ENCODE peak calls at places on chromosomes 1 and 21, in seven cellular contexts. One of them, this sample, is unnamed.

GRCh38 chr1:115839706-115840095 is 1.2 kb downstream of the NHLH2 start:
- DNase-seq in HCT116: no peak
- DNase-seq in endothelial cell of umbilical vein: no peak
- DNase-seq in A549: no peak
- DNase-seq in H1: no peak
- DNase-seq in SK-N-SH: no peak
- DNase-seq in WTC11: no peak
- DNase-seq in this sample: no peak

GRCh38 chr1:46062651-46063319 is 69.6 kb downstream of the PIK3R3 start:
- DNase-seq in HCT116: no peak
- DNase-seq in endothelial cell of umbilical vein: no peak
- DNase-seq in A549: no peak
- DNase-seq in H1: no peak
- DNase-seq in SK-N-SH: no peak
- DNase-seq in WTC11: no peak
- DNase-seq in this sample: peak

GRCh38 chr1:230806552-230806951 is 59.4 kb downstream of the CAPN9 start:
- DNase-seq in HCT116: no peak
- DNase-seq in endothelial cell of umbilical vein: no peak
- DNase-seq in A549: no peak
- DNase-seq in H1: no peak
- DNase-seq in SK-N-SH: no peak
- DNase-seq in WTC11: no peak
- DNase-seq in this sample: no peak

GRCh38 chr1:12059722-12060464 is 3.2 kb upstream of the TNFRSF8 start:
- DNase-seq in HCT116: no peak
- DNase-seq in endothelial cell of umbilical vein: no peak
- DNase-seq in A549: no peak
- DNase-seq in H1: no peak
- DNase-seq in SK-N-SH: no peak
- DNase-seq in WTC11: no peak
- DNase-seq in this sample: no peak

GRCh38 chr21:17389311-17389710 is 123.5 kb upstream of the CXADR start:
- DNase-seq in HCT116: no peak
- DNase-seq in endothelial cell of umbilical vein: no peak
- DNase-seq in A549: no peak
- DNase-seq in H1: no peak
- DNase-seq in SK-N-SH: no peak
- DNase-seq in WTC11: no peak
- DNase-seq in this sample: no peak

GRCh38 chr1:161440312-161440894 is 64.9 kb upstream of the FCGR2A start:
- DNase-seq in HCT116: no peak
- DNase-seq in endothelial cell of umbilical vein: peak
- DNase-seq in A549: peak
- DNase-seq in H1: peak
- DNase-seq in SK-N-SH: peak
- DNase-seq in WTC11: peak
- DNase-seq in this sample: peak

GRCh38 chr1:230068952-230069684 is 2.1 kb downstream of the GALNT2 start:
- DNase-seq in HCT116: no peak
- DNase-seq in endothelial cell of umbilical vein: no peak
- DNase-seq in A549: no peak
- DNase-seq in H1: no peak
- DNase-seq in SK-N-SH: peak
- DNase-seq in WTC11: no peak
- DNase-seq in this sample: peak

GRCh38 chr1:61227857-61228557 is 145.6 kb downstream of the NFIA start:
- DNase-seq in HCT116: no peak
- DNase-seq in endothelial cell of umbilical vein: no peak
- DNase-seq in A549: no peak
- DNase-seq in H1: no peak
- DNase-seq in SK-N-SH: peak
- DNase-seq in WTC11: no peak
- DNase-seq in this sample: no peak

GRCh38 chr1:160022330-160023310 is 9.2 kb downstream of the PIGM start:
- DNase-seq in HCT116: no peak
- DNase-seq in endothelial cell of umbilical vein: no peak
- DNase-seq in A549: no peak
- DNase-seq in H1: no peak
- DNase-seq in SK-N-SH: no peak
- DNase-seq in WTC11: no peak
- DNase-seq in this sample: no peak

GRCh38 chr1:48552420-48552819 is 80.4 kb upstream of the SPATA6 start:
- DNase-seq in HCT116: peak
- DNase-seq in endothelial cell of umbilical vein: no peak
- DNase-seq in A549: no peak
- DNase-seq in H1: no peak
- DNase-seq in SK-N-SH: no peak
- DNase-seq in WTC11: peak
- DNase-seq in this sample: peak

GRCh38 chr1:18312961-18313360 is 167.8 kb upstream of the KLHDC7A start:
- DNase-seq in HCT116: no peak
- DNase-seq in endothelial cell of umbilical vein: no peak
- DNase-seq in A549: no peak
- DNase-seq in H1: no peak
- DNase-seq in SK-N-SH: no peak
- DNase-seq in WTC11: no peak
- DNase-seq in this sample: no peak

GRCh38 chr1:205247130-205247921 is 19.6 kb downstream of the TMCC2 start:
- DNase-seq in HCT116: no peak
- DNase-seq in endothelial cell of umbilical vein: no peak
- DNase-seq in A549: no peak
- DNase-seq in H1: no peak
- DNase-seq in SK-N-SH: no peak
- DNase-seq in WTC11: no peak
- DNase-seq in this sample: peak

GRCh38 chr1:94713472-94714141 is 106.5 kb upstream of the SLC44A3 start:
- DNase-seq in HCT116: peak
- DNase-seq in endothelial cell of umbilical vein: no peak
- DNase-seq in A549: peak
- DNase-seq in H1: peak
- DNase-seq in SK-N-SH: peak
- DNase-seq in WTC11: peak
- DNase-seq in this sample: peak

GRCh38 chr1:36223373-36223995 is 759 bp upstream of the THRAP3 start:
- DNase-seq in HCT116: no peak
- DNase-seq in endothelial cell of umbilical vein: peak
- DNase-seq in A549: peak
- DNase-seq in H1: no peak
- DNase-seq in SK-N-SH: peak
- DNase-seq in WTC11: no peak
- DNase-seq in this sample: peak

GRCh38 chr1:242055921-242056320 is 57.0 kb upstream of the MAP1LC3C start:
- DNase-seq in HCT116: no peak
- DNase-seq in endothelial cell of umbilical vein: no peak
- DNase-seq in A549: no peak
- DNase-seq in H1: no peak
- DNase-seq in SK-N-SH: no peak
- DNase-seq in WTC11: no peak
- DNase-seq in this sample: no peak

GRCh38 chr1:205374205-205375078 is 17.7 kb upstream of the KLHDC8A start:
- DNase-seq in HCT116: peak
- DNase-seq in endothelial cell of umbilical vein: no peak
- DNase-seq in A549: peak
- DNase-seq in H1: no peak
- DNase-seq in SK-N-SH: no peak
- DNase-seq in WTC11: no peak
- DNase-seq in this sample: no peak

GRCh38 chr1:201457508-201457960 is 11.5 kb downstream of the PHLDA3 start:
- DNase-seq in HCT116: no peak
- DNase-seq in endothelial cell of umbilical vein: no peak
- DNase-seq in A549: no peak
- DNase-seq in H1: no peak
- DNase-seq in SK-N-SH: no peak
- DNase-seq in WTC11: no peak
- DNase-seq in this sample: no peak

GRCh38 chr1:2027961-2028583 is 8.9 kb downstream of the GABRD start:
- DNase-seq in HCT116: no peak
- DNase-seq in endothelial cell of umbilical vein: no peak
- DNase-seq in A549: no peak
- DNase-seq in H1: no peak
- DNase-seq in SK-N-SH: no peak
- DNase-seq in WTC11: no peak
- DNase-seq in this sample: peak

GRCh38 chr1:209883341-209883971 is 54.6 kb upstream of the SYT14 start:
- DNase-seq in HCT116: no peak
- DNase-seq in endothelial cell of umbilical vein: peak
- DNase-seq in A549: no peak
- DNase-seq in H1: no peak
- DNase-seq in SK-N-SH: no peak
- DNase-seq in WTC11: no peak
- DNase-seq in this sample: no peak

GRCh38 chr1:116558140-116558549 is 12.7 kb downstream of the CD58 start:
- DNase-seq in HCT116: no peak
- DNase-seq in endothelial cell of umbilical vein: no peak
- DNase-seq in A549: no peak
- DNase-seq in H1: no peak
- DNase-seq in SK-N-SH: no peak
- DNase-seq in WTC11: no peak
- DNase-seq in this sample: no peak

GRCh38 chr1:63991685-63992084 is 211.7 kb upstream of the UBE2U start:
- DNase-seq in HCT116: no peak
- DNase-seq in endothelial cell of umbilical vein: no peak
- DNase-seq in A549: no peak
- DNase-seq in H1: no peak
- DNase-seq in SK-N-SH: no peak
- DNase-seq in WTC11: no peak
- DNase-seq in this sample: no peak

GRCh38 chr1:211118407-211119102 is 15.4 kb downstream of the KCNH1 start:
- DNase-seq in HCT116: no peak
- DNase-seq in endothelial cell of umbilical vein: no peak
- DNase-seq in A549: no peak
- DNase-seq in H1: no peak
- DNase-seq in SK-N-SH: no peak
- DNase-seq in WTC11: no peak
- DNase-seq in this sample: no peak

GRCh38 chr1:57072775-57073174 is 107.0 kb upstream of the C8B start:
- DNase-seq in HCT116: no peak
- DNase-seq in endothelial cell of umbilical vein: no peak
- DNase-seq in A549: no peak
- DNase-seq in H1: no peak
- DNase-seq in SK-N-SH: no peak
- DNase-seq in WTC11: peak
- DNase-seq in this sample: peak

DNA sequence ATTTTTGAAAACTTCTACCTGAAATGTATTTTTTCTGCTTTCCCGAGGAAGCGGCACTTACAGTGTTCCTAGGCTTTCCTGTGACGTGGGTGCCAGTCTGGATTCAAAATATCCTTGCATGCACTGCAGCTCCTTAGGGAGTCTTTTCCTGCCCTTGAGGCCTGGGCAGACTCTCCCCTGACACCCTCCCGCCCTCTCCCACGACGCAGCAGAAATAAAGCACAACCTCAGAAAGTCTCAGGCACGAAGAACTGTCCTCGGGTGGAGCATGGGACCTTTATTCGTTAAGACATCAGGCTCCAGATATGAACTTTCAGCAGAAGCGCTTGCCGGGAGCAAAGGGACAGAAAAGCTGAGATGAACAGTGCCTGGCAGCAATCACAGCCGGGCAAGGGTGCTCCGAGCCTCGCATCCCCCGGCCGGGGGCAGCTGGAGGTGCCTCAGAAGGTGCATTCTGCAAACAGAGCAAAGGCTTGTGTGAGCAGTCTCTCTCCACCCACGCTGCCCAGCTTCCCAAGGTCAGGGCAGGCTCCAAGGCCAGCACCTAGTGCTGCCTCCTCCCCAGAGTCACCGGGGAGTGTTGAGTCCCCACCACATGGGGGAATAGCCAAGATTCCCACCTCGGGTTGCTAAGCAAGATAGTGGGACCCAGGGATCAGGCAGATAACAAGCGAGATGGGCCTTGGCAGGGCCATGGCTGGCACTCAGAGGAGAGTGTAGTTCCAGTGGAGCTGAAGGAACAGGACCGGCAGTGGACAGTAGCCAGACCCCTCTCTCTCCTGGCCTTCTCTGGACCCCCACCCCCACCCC is 3.2 kb downstream of the TFF3 start:
- DNase-seq in HCT116: no peak
- DNase-seq in endothelial cell of umbilical vein: no peak
- DNase-seq in A549: no peak
- DNase-seq in H1: no peak
- DNase-seq in SK-N-SH: no peak
- DNase-seq in WTC11: no peak
- DNase-seq in this sample: no peak
- TF ChIP-seq MAX in HCT116: no peak
- TF ChIP-seq MAX in endothelial cell of umbilical vein: no peak
- TF ChIP-seq MAX in A549: no peak
- TF ChIP-seq MAX in H1: no peak
- TF ChIP-seq MAX in SK-N-SH: no peak
- TF ChIP-seq MAX in WTC11: no peak
- TF ChIP-seq MAX in this sample: no peak

DNA sequence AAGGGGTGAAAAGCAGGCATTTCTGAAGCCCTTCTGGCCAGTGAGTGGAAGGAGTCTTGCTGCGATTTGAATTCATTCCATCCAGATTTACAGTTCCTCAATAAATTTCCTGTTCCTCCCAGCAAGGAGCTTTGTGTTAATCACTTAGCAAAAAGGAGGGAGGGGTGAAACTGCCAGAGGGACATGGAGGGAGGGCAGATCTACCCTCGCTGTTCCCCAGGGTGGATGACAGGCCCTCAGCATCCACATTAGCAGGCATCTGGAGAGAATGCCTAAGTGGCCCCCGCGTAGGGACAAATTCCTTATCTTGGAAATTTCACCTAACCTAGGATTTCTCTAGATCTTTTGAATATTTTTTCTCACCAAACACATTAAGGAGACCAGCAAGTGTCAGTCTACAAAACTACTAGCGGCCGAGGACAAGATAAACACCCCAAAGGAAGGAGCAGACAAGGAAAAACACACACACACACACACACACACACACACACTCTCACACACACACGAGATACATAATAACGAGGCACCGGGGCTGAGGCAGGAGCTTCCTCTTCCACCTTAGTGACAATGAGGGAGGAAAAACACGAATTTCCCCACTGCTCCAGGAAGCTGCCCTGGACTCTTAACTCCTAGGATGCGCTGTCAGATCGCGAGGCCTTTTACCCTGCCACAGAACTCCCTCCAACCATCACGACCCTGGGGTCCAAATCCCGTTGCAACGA is 983 bp downstream of the ETV3 start:
- DNase-seq in HCT116: no peak
- DNase-seq in endothelial cell of umbilical vein: peak
- DNase-seq in A549: peak
- DNase-seq in H1: no peak
- DNase-seq in SK-N-SH: peak
- DNase-seq in WTC11: no peak
- DNase-seq in this sample: peak
- TF ChIP-seq MAX in HCT116: no peak
- TF ChIP-seq MAX in endothelial cell of umbilical vein: no peak
- TF ChIP-seq MAX in A549: no peak
- TF ChIP-seq MAX in H1: no peak
- TF ChIP-seq MAX in SK-N-SH: no peak
- TF ChIP-seq MAX in WTC11: no peak
- TF ChIP-seq MAX in this sample: no peak

GRCh38 chr1:42973304-42973703 is 14.6 kb upstream of the SLC2A1 start:
- DNase-seq in HCT116: no peak
- DNase-seq in endothelial cell of umbilical vein: no peak
- DNase-seq in A549: no peak
- DNase-seq in H1: no peak
- DNase-seq in SK-N-SH: no peak
- DNase-seq in WTC11: no peak
- DNase-seq in this sample: no peak
- TF ChIP-seq MAX in HCT116: no peak
- TF ChIP-seq MAX in endothelial cell of umbilical vein: no peak
- TF ChIP-seq MAX in A549: no peak
- TF ChIP-seq MAX in H1: no peak
- TF ChIP-seq MAX in SK-N-SH: no peak
- TF ChIP-seq MAX in WTC11: no peak
- TF ChIP-seq MAX in this sample: no peak

GRCh38 chr1:243501002-243501401 is 245.2 kb downstream of the SDCCAG8 start:
- DNase-seq in HCT116: no peak
- DNase-seq in endothelial cell of umbilical vein: no peak
- DNase-seq in A549: no peak
- DNase-seq in H1: no peak
- DNase-seq in SK-N-SH: no peak
- DNase-seq in WTC11: no peak
- DNase-seq in this sample: no peak
- TF ChIP-seq MAX in HCT116: no peak
- TF ChIP-seq MAX in endothelial cell of umbilical vein: no peak
- TF ChIP-seq MAX in A549: no peak
- TF ChIP-seq MAX in H1: no peak
- TF ChIP-seq MAX in SK-N-SH: peak
- TF ChIP-seq MAX in WTC11: no peak
- TF ChIP-seq MAX in this sample: no peak